ENCODE peak calls at places on chromosomes 5 and 9, in nine cellular contexts. R is neural progenitor cell, D is GM23338, U is OCI-LY7, E is HCT116, X is PC-3, O is SK-N-SH, Y is hepatocyte, J is MM.1S. C is an unnamed sample.

GRCh38 chr9:134205636-134206316 is 41.4 kb upstream of the RNU6ATAC start:
- DNase-seq in R (no peak), D (no peak), U (no peak), E (no peak), X (no peak), O (peak), Y (no peak), J (no peak), C (peak)

GRCh38 chr9:131678499-131679111 is 61.3 kb downstream of the RAPGEF1 start:
- DNase-seq in R (peak), D (peak), U (peak), E (peak), X (peak), O (no peak), Y (peak), J (peak), C (peak)

GRCh38 chr5:113219695-113220094 is 215.1 kb downstream of the TSSK1B start:
- DNase-seq in R (no peak), D (no peak), U (no peak), E (no peak), X (peak), O (no peak), Y (no peak), J (no peak), C (no peak)

GRCh38 chr9:22307013-22307711 is 139.5 kb upstream of the DMRTA1 start:
- DNase-seq in R (peak), D (peak), U (peak), E (peak), X (peak), O (no peak), Y (peak), J (peak), C (peak)

GRCh38 chr5:131357739-131358561 is 94.1 kb downstream of the CDC42SE2 start:
- DNase-seq in R (no peak), D (no peak), U (no peak), E (no peak), X (no peak), O (no peak), Y (no peak), J (no peak), C (no peak)

GRCh38 chr5:148541054-148541835 is 113.1 kb downstream of the HTR4 start:
- DNase-seq in R (no peak), D (no peak), U (no peak), E (no peak), X (no peak), O (no peak), Y (no peak), J (peak), C (no peak)

GRCh38 chr5:321233-321725 is at the start of gene AHRR:
- DNase-seq in R (peak), D (peak), U (no peak), E (no peak), X (peak), O (peak), Y (peak), J (peak), C (peak)

GRCh38 chr9:127976498-127976897 is 4.3 kb downstream of the EEIG1 start:
- DNase-seq in R (no peak), D (no peak), U (no peak), E (no peak), X (no peak), O (no peak), Y (no peak), J (no peak), C (no peak)

GRCh38 chr5:59673438-59674058 is 220.0 kb downstream of the PDE4D start:
- DNase-seq in R (peak), D (peak), U (peak), E (peak), X (peak), O (peak), Y (peak), J (peak), C (peak)

GRCh38 chr9:131668439-131669233 is 71.2 kb downstream of the RAPGEF1 start:
- DNase-seq in R (no peak), D (no peak), U (peak), E (no peak), X (peak), O (peak), Y (peak), J (no peak), C (peak)

GRCh38 chr9:928363-929042 is 48.0 kb upstream of the DMRT3 start:
- DNase-seq in R (peak), D (peak), U (peak), E (peak), X (peak), O (peak), Y (peak), J (peak), C (peak)

GRCh38 chr9:82560457-82560904 is 502.5 kb downstream of the RASEF start:
- DNase-seq in R (no peak), D (no peak), U (no peak), E (no peak), X (peak), O (no peak), Y (peak), J (no peak), C (no peak)

GRCh38 chr5:134139377-134139851 is 24.9 kb downstream of the TCF7 start:
- DNase-seq in R (no peak), D (no peak), U (no peak), E (no peak), X (no peak), O (no peak), Y (no peak), J (no peak), C (no peak)

GRCh38 chr9:27534131-27534530 is 4.5 kb upstream of the MOB3B start:
- DNase-seq in R (no peak), D (no peak), U (no peak), E (no peak), X (no peak), O (no peak), Y (no peak), J (no peak), C (no peak)

GRCh38 chr9:130330202-130330601 is 64.6 kb downstream of the HMCN2 start:
- DNase-seq in R (no peak), D (no peak), U (no peak), E (no peak), X (no peak), O (no peak), Y (no peak), J (no peak), C (no peak)

GRCh38 chr9:124781967-124782660 is 5.2 kb downstream of the OLFML2A start:
- DNase-seq in R (no peak), D (no peak), U (no peak), E (no peak), X (no peak), O (no peak), Y (no peak), J (no peak), C (no peak)

GRCh38 chr5:91126888-91127287 is 256.2 kb downstream of the ARRDC3 start:
- DNase-seq in R (no peak), D (no peak), U (no peak), E (no peak), X (no peak), O (no peak), Y (no peak), J (no peak), C (no peak)

GRCh38 chr5:91127682-91128081 is 255.4 kb downstream of the ARRDC3 start:
- DNase-seq in R (no peak), D (no peak), U (no peak), E (no peak), X (peak), O (no peak), Y (no peak), J (no peak), C (no peak)

GRCh38 chr5:91128604-91129003 is 254.5 kb downstream of the ARRDC3 start:
- DNase-seq in R (no peak), D (no peak), U (no peak), E (no peak), X (peak), O (no peak), Y (no peak), J (no peak), C (peak)

GRCh38 chr5:91125916-91126315 is 257.2 kb downstream of the ARRDC3 start:
- DNase-seq in R (no peak), D (no peak), U (no peak), E (no peak), X (peak), O (no peak), Y (no peak), J (no peak), C (no peak)

DNA sequence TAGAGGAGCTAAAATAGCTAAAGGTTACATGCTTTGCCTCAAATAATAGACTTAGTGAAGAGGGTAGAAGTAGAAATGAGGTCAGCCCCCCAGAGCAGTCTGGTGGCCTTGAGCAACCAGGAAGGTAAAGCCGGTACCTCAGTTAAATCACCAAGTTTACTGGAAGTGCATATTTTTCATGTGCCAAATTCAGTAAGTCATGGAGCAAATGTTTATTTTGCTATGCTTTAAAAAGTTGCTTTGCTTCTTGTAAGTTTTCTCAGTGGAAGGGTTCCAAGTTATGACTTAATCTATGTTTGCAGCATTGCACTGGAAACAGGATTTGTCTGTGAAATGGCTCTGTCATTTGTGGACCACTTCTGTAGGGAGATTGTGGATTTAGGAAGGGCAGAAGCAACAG is 256.7 kb downstream of the ARRDC3 start:
- DNase-seq in R (no peak), D (no peak), U (no peak), E (no peak), X (peak), O (no peak), Y (peak), J (no peak), C (peak)
- TF ChIP-seq EZH2phosphoT487 in R (no peak), D (no peak), U (no peak), E (no peak), X (no peak), O (no peak), Y (no peak), J (no peak), C (no peak)

DNA sequence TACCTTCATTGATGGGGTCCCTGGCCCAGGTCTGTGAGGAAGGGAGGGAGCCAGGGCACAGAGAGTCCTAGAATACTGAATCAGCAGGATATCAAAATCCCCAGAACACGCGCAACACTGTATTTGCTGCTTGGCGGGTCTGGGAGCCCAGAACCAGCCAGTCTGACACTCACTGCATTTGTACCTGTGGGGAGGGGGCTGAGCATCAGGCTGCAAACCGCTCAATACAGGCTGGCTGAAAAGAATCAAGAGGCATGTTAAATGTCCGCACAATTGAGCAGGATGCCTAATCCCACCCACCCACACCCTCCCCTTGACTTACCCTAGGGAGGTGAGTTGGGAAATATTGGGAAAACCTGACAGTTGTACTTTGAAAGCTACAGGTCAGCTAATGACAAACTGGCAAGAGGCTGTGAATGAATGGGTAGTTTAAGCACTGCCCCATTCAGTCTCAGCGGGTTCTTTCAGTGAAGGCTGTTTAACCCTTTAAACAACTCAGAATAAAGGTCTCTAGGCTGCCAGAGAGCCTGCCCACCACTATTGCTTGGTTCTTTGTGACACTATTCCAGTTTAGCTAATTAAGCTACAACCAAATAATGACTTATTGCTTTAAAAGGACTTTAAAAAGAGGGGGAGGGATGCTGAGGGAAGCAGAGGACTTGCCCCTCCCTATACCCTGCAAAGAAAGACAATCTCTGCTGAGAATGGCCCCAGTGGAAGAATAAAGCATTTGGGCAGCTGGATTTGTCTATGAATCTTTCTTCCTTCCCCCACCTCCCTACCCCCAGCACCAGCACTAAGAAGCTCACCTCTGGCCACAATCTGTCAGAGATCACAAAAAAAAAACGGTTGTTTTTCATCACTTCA is 5.0 kb downstream of the SPRY4 start:
- DNase-seq in R (peak), D (no peak), U (no peak), E (no peak), X (no peak), O (no peak), Y (no peak), J (no peak), C (no peak)
- H3K27ac ChIP-seq in R (peak), D (peak), U (no peak), E (peak), X (no peak), O (peak), Y (peak), J (no peak), C (no peak)

GRCh38 chr5:179788193-179788854 is 5.5 kb upstream of the LTC4S start:
- DNase-seq in R (no peak), D (no peak), U (no peak), E (no peak), X (no peak), O (no peak), Y (no peak), J (no peak), C (no peak)
- TF ChIP-seq EZH2phosphoT487 in R (no peak), D (no peak), U (no peak), E (no peak), X (no peak), O (no peak), Y (no peak), J (no peak), C (no peak)

DNA sequence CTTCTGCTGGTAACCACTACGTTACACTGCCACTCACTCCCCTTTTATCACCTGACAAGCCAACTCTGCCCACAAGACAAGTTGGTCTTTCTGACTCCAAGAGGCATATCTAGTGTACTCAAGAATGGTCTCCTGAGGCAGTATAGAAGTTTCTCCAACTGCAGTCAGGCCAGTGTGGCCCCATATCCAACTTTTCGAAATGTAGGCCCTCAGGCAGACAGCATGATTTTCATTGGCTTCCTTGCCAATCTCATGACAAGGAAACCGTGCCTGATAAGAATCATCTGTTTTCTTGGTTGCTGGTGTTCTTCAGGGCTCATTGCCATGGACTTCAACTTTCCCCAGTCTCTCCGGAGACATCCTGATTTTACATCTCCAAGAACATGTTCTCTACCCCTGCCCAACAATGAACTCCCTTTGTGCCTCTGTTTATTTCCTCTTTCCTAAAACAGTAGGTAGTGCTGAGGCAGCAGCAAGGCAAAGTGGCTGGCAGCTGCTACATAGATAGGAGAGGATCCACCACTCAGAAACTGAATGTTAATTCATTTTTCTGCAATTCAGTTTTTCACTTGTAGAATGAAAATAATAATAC is 62.6 kb upstream of the SEMA6A start:
- DNase-seq in R (no peak), D (no peak), U (no peak), E (no peak), X (no peak), O (no peak), Y (no peak), J (no peak), C (no peak)
- H3K27ac ChIP-seq in R (no peak), D (no peak), U (no peak), E (no peak), X (no peak), O (no peak), Y (no peak), J (no peak), C (no peak)

DNA sequence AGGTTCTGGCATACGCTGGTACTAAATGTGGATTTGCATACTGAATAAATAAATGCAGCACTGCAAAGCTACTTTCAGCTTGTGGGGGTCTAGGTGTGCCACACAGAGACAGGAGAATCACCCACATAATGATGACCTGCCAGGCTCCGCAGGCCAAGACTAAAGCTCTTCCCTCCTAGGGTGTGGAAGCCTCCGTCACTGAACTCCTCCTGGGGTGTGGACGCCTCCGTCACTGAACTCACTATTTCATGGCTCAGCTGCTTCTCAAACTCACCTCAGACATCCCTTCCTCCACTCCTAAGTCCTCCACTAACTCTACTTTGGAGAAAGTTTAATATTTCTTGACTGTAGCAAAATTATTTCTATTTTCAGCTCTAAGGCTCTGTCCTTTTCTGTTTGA is 65.3 kb upstream of the GOLPH3 start:
- DNase-seq in R (no peak), D (no peak), U (no peak), E (no peak), X (no peak), O (no peak), Y (no peak), J (no peak), C (no peak)
- TF ChIP-seq EZH2phosphoT487 in R (no peak), D (no peak), U (no peak), E (no peak), X (no peak), O (no peak), Y (no peak), J (no peak), C (no peak)

GRCh38 chr5:82352146-82352791 is 74.1 kb upstream of the RPS23 start:
- DNase-seq in R (no peak), D (no peak), U (no peak), E (no peak), X (peak), O (no peak), Y (no peak), J (no peak), C (peak)
- H3K27ac ChIP-seq in R (no peak), D (no peak), U (no peak), E (no peak), X (peak), O (peak), Y (peak), J (no peak), C (peak)

GRCh38 chr5:4674176-4674575 is 466.0 kb upstream of the ADAMTS16 start:
- DNase-seq in R (no peak), D (no peak), U (no peak), E (no peak), X (no peak), O (no peak), Y (no peak), J (no peak), C (no peak)
- TF ChIP-seq EZH2phosphoT487 in R (no peak), D (no peak), U (no peak), E (no peak), X (no peak), O (no peak), Y (no peak), J (no peak), C (no peak)